ENCODE peak calls at places on chromosomes 1 and 21, in eight cellular contexts. One of them, this sample, is unnamed.

GRCh38 chr21:32137266-32137665 is 141.6 kb downstream of the MIS18A start:
- DNase-seq in SW480: no peak
- DNase-seq in NAMALWA: no peak
- DNase-seq in endothelial cell: no peak
- DNase-seq in NT2/D1: no peak
- DNase-seq in AG09309: no peak
- DNase-seq in ELF-1: no peak
- DNase-seq in heart right ventricle: no peak
- DNase-seq in this sample: no peak

GRCh38 chr1:233723387-233723786 is 109.5 kb downstream of the KCNK1 start:
- DNase-seq in SW480: no peak
- DNase-seq in NAMALWA: no peak
- DNase-seq in endothelial cell: no peak
- DNase-seq in NT2/D1: no peak
- DNase-seq in AG09309: no peak
- DNase-seq in ELF-1: no peak
- DNase-seq in heart right ventricle: peak; percentile 45
- DNase-seq in this sample: no peak

GRCh38 chr1:185555743-185556142 is 178.4 kb upstream of the HMCN1 start:
- DNase-seq in SW480: no peak
- DNase-seq in NAMALWA: no peak
- DNase-seq in endothelial cell: no peak
- DNase-seq in NT2/D1: no peak
- DNase-seq in AG09309: no peak
- DNase-seq in ELF-1: no peak
- DNase-seq in heart right ventricle: no peak
- DNase-seq in this sample: no peak

GRCh38 chr1:235767795-235768194 is 98.9 kb downstream of the LYST start:
- DNase-seq in SW480: no peak
- DNase-seq in NAMALWA: peak; percentile 34
- DNase-seq in endothelial cell: no peak
- DNase-seq in NT2/D1: no peak
- DNase-seq in AG09309: no peak
- DNase-seq in ELF-1: no peak
- DNase-seq in heart right ventricle: no peak
- DNase-seq in this sample: no peak

GRCh38 chr1:154502066-154502741 is at the start of the genes SHE and TDRD10:
- DNase-seq in SW480: no peak
- DNase-seq in NAMALWA: no peak
- DNase-seq in endothelial cell: peak; percentile 65
- DNase-seq in NT2/D1: no peak
- DNase-seq in AG09309: no peak
- DNase-seq in ELF-1: peak; percentile 58
- DNase-seq in heart right ventricle: peak; percentile 57
- DNase-seq in this sample: no peak

GRCh38 chr1:103461171-103462105 is 64.1 kb upstream of the RNPC3 start:
- DNase-seq in SW480: peak; percentile 35
- DNase-seq in NAMALWA: peak; percentile 39
- DNase-seq in endothelial cell: no peak
- DNase-seq in NT2/D1: no peak
- DNase-seq in AG09309: no peak
- DNase-seq in ELF-1: no peak
- DNase-seq in heart right ventricle: no peak
- DNase-seq in this sample: no peak

GRCh38 chr1:7761103-7761502 is 10.0 kb upstream of the VAMP3 start:
- DNase-seq in SW480: no peak
- DNase-seq in NAMALWA: no peak
- DNase-seq in endothelial cell: no peak
- DNase-seq in NT2/D1: no peak
- DNase-seq in AG09309: no peak
- DNase-seq in ELF-1: no peak
- DNase-seq in heart right ventricle: no peak
- DNase-seq in this sample: no peak

GRCh38 chr1:37763791-37764741 is 854 bp downstream of the EPHA10 start:
- DNase-seq in SW480: no peak
- DNase-seq in NAMALWA: no peak
- DNase-seq in endothelial cell: peak; percentile 84
- DNase-seq in NT2/D1: peak; percentile 76
- DNase-seq in AG09309: no peak
- DNase-seq in ELF-1: peak; percentile 78
- DNase-seq in heart right ventricle: peak; percentile 26
- DNase-seq in this sample: peak; percentile 6

GRCh38 chr1:224107282-224107625 is 6.7 kb upstream of the FBXO28 start:
- DNase-seq in SW480: no peak
- DNase-seq in NAMALWA: no peak
- DNase-seq in endothelial cell: no peak
- DNase-seq in NT2/D1: no peak
- DNase-seq in AG09309: no peak
- DNase-seq in ELF-1: no peak
- DNase-seq in heart right ventricle: no peak
- DNase-seq in this sample: no peak

GRCh38 chr1:110440877-110441276 is 10.1 kb upstream of the PROK1 start:
- DNase-seq in SW480: no peak
- DNase-seq in NAMALWA: no peak
- DNase-seq in endothelial cell: no peak
- DNase-seq in NT2/D1: no peak
- DNase-seq in AG09309: peak; percentile 20
- DNase-seq in ELF-1: peak; percentile 34
- DNase-seq in heart right ventricle: no peak
- DNase-seq in this sample: no peak

GRCh38 chr1:170676628-170677027 is 12.7 kb downstream of the PRRX1 start:
- DNase-seq in SW480: no peak
- DNase-seq in NAMALWA: no peak
- DNase-seq in endothelial cell: no peak
- DNase-seq in NT2/D1: no peak
- DNase-seq in AG09309: no peak
- DNase-seq in ELF-1: no peak
- DNase-seq in heart right ventricle: no peak
- DNase-seq in this sample: no peak

GRCh38 chr1:76038306-76039004 is 36.1 kb upstream of the ST6GALNAC3 start:
- DNase-seq in SW480: no peak
- DNase-seq in NAMALWA: no peak
- DNase-seq in endothelial cell: no peak
- DNase-seq in NT2/D1: no peak
- DNase-seq in AG09309: no peak
- DNase-seq in ELF-1: no peak
- DNase-seq in heart right ventricle: no peak
- DNase-seq in this sample: no peak

GRCh38 chr1:119541389-119541788 is 34.4 kb downstream of the HSD3B1 start:
- DNase-seq in SW480: no peak
- DNase-seq in NAMALWA: no peak
- DNase-seq in endothelial cell: no peak
- DNase-seq in NT2/D1: no peak
- DNase-seq in AG09309: no peak
- DNase-seq in ELF-1: no peak
- DNase-seq in heart right ventricle: no peak
- DNase-seq in this sample: no peak

GRCh38 chr1:116711061-116711582 is 43.1 kb upstream of the CD2 start:
- DNase-seq in SW480: peak; percentile 42
- DNase-seq in NAMALWA: peak; percentile 22
- DNase-seq in endothelial cell: no peak
- DNase-seq in NT2/D1: no peak
- DNase-seq in AG09309: no peak
- DNase-seq in ELF-1: peak; percentile 39
- DNase-seq in heart right ventricle: no peak
- DNase-seq in this sample: no peak

GRCh38 chr1:17251699-17252376 is 2.9 kb downstream of the PADI3 start:
- DNase-seq in SW480: no peak
- DNase-seq in NAMALWA: no peak
- DNase-seq in endothelial cell: no peak
- DNase-seq in NT2/D1: no peak
- DNase-seq in AG09309: no peak
- DNase-seq in ELF-1: peak; percentile 22
- DNase-seq in heart right ventricle: no peak
- DNase-seq in this sample: no peak

GRCh38 chr1:110880708-110881374 is 7.9 kb downstream of the CD53 start:
- DNase-seq in SW480: no peak
- DNase-seq in NAMALWA: peak; percentile 29
- DNase-seq in endothelial cell: no peak
- DNase-seq in NT2/D1: no peak
- DNase-seq in AG09309: no peak
- DNase-seq in ELF-1: no peak
- DNase-seq in heart right ventricle: no peak
- DNase-seq in this sample: no peak

GRCh38 chr1:180247061-180247460 is 17.0 kb downstream of the LHX4 start:
- DNase-seq in SW480: peak; percentile 53
- DNase-seq in NAMALWA: no peak
- DNase-seq in endothelial cell: no peak
- DNase-seq in NT2/D1: no peak
- DNase-seq in AG09309: no peak
- DNase-seq in ELF-1: no peak
- DNase-seq in heart right ventricle: no peak
- DNase-seq in this sample: no peak

GRCh38 chr1:112316254-112316653 is 79.8 kb upstream of the CTTNBP2NL start:
- DNase-seq in SW480: no peak
- DNase-seq in NAMALWA: no peak
- DNase-seq in endothelial cell: no peak
- DNase-seq in NT2/D1: no peak
- DNase-seq in AG09309: no peak
- DNase-seq in ELF-1: no peak
- DNase-seq in heart right ventricle: no peak
- DNase-seq in this sample: no peak

This sample was measured in AG04450.